ENCODE peak calls at places on chromosomes 5 and 9, in ten cellular contexts. M is SK-N-MC; U is endothelial cell; W is anterior cingulate cortex; K is HT1080; B is stimulated activated CD4-positive, alpha-beta T cell treated with anti-CD3 and anti-CD28 coated beads, Interleukin-15, amount 100 ng/mL, for 1 hour; J is A549; H is NCI-H1048; L is ureter; G is heart left ventricle. S is an unnamed sample.

GRCh38 chr5:73122875-73123810 is 2.8 kb downstream of the TMEM171 start:
- DNase-seq in M (peak), H (no peak), U (no peak), K (peak), J (no peak), B (no peak), W (no peak), L (no peak), G (no peak), S (no peak)

GRCh38 chr5:350355-350754 is 28.8 kb downstream of the AHRR start:
- DNase-seq in J (peak), M (no peak), H (no peak), B (no peak), L (no peak), G (no peak), K (no peak), U (no peak), W (no peak), S (no peak)

GRCh38 chr9:96617439-96618185 is 2.0 kb downstream of the CDC14B start:
- DNase-seq in G (no peak), B (no peak), H (no peak), L (no peak), K (no peak), U (peak), M (no peak), J (no peak), W (no peak), S (peak)

GRCh38 chr9:131270171-131271015 is 5.9 kb downstream of the FAM78A start:
- DNase-seq in H (no peak), K (no peak), W (no peak), M (no peak), B (no peak), G (peak), J (no peak), L (no peak), U (peak), S (no peak)

GRCh38 chr9:37030591-37030939 is 3.5 kb downstream of the PAX5 start:
- DNase-seq in L (no peak), M (no peak), B (no peak), K (no peak), G (no peak), J (no peak), W (no peak), U (no peak), H (no peak), S (no peak)

GRCh38 chr5:148864113-148864841 is 37.9 kb downstream of the ADRB2 start:
- DNase-seq in M (no peak), K (no peak), G (peak), H (no peak), L (no peak), W (no peak), B (no peak), J (no peak), U (no peak), S (no peak)

GRCh38 chr5:125083932-125084331 is 337.5 kb upstream of the ZNF608 start:
- DNase-seq in B (no peak), K (peak), G (no peak), H (no peak), J (no peak), W (no peak), M (no peak), U (no peak), L (no peak), S (no peak)

GRCh38 chr9:92669527-92669889 is 423 bp downstream of the IPPK start:
- DNase-seq in K (no peak), U (peak), B (peak), H (no peak), W (no peak), J (no peak), G (no peak), M (no peak), L (peak), S (no peak)

GRCh38 chr5:82873452-82873851 is 203.7 kb downstream of the TMEM167A start:
- DNase-seq in K (no peak), J (no peak), B (no peak), U (no peak), H (no peak), M (no peak), G (no peak), L (no peak), W (no peak), S (no peak)

S was measured in HAP-1.